ENCODE peak calls at places on chromosome 20, in four cellular contexts. One of them, this sample, is unnamed.

GRCh38 chr20:48075591-48076174 is 290.4 kb upstream of the SULF2 start:
- DNase-seq in IMR-90: no peak
- DNase-seq in H9: no peak
- DNase-seq in mesendoderm: no peak
- DNase-seq in this sample: no peak

GRCh38 chr20:57435498-57436222 is 44.5 kb downstream of the RBM38 start:
- DNase-seq in IMR-90: no peak
- DNase-seq in H9: peak
- DNase-seq in mesendoderm: peak
- DNase-seq in this sample: no peak

GRCh38 chr20:4569092-4569491 is 152.6 kb upstream of the PRND start:
- DNase-seq in H9: no peak
- DNase-seq in IMR-90: no peak
- DNase-seq in mesendoderm: no peak
- DNase-seq in this sample: peak

GRCh38 chr20:24763386-24764026 is 185.6 kb upstream of the CST7 start:
- DNase-seq in H9: peak
- DNase-seq in mesendoderm: no peak
- DNase-seq in IMR-90: no peak
- DNase-seq in this sample: no peak

GRCh38 chr20:22590662-22591061 is 6.3 kb upstream of the FOXA2 start:
- DNase-seq in IMR-90: no peak
- DNase-seq in mesendoderm: peak
- DNase-seq in H9: peak
- DNase-seq in this sample: no peak

GRCh38 chr20:58142843-58143185 is 85.6 kb downstream of the ANKRD60 start:
- DNase-seq in H9: peak
- DNase-seq in mesendoderm: no peak
- DNase-seq in IMR-90: no peak
- DNase-seq in this sample: no peak

GRCh38 chr20:15909995-15910394 is 663.3 kb downstream of the KIF16B start:
- DNase-seq in mesendoderm: no peak
- DNase-seq in IMR-90: no peak
- DNase-seq in H9: no peak
- DNase-seq in this sample: no peak

GRCh38 chr20:47493954-47494293 is 7.8 kb upstream of the NCOA3 start:
- DNase-seq in H9: no peak
- DNase-seq in IMR-90: no peak
- DNase-seq in mesendoderm: peak
- DNase-seq in this sample: no peak

GRCh38 chr20:472889-473292 is 10.6 kb upstream of the TBC1D20 start:
- DNase-seq in mesendoderm: no peak
- DNase-seq in IMR-90: no peak
- DNase-seq in H9: no peak
- DNase-seq in this sample: no peak

GRCh38 chr20:59723607-59724456 is 119.5 kb downstream of the PHACTR3 start:
- DNase-seq in IMR-90: no peak
- DNase-seq in H9: no peak
- DNase-seq in mesendoderm: peak
- DNase-seq in this sample: no peak

GRCh38 chr20:22352019-22352418 is 232.4 kb downstream of the FOXA2 start:
- DNase-seq in H9: no peak
- DNase-seq in IMR-90: no peak
- DNase-seq in mesendoderm: no peak
- DNase-seq in this sample: no peak

GRCh38 chr20:56395166-56395565 is 2.7 kb downstream of the CSTF1 start:
- DNase-seq in IMR-90: no peak
- DNase-seq in mesendoderm: no peak
- DNase-seq in H9: no peak
- DNase-seq in this sample: no peak

GRCh38 chr20:2690718-2691117 is 1.9 kb upstream of the EBF4 start:
- DNase-seq in mesendoderm: no peak
- DNase-seq in H9: no peak
- DNase-seq in IMR-90: no peak
- DNase-seq in this sample: no peak

GRCh38 chr20:57397004-57397692 is 6.0 kb downstream of the RBM38 start:
- DNase-seq in mesendoderm: no peak
- DNase-seq in H9: no peak
- DNase-seq in IMR-90: no peak
- DNase-seq in this sample: no peak

GRCh38 chr20:8853805-8854338 is 215.0 kb upstream of the PLCB4 start:
- DNase-seq in mesendoderm: peak
- DNase-seq in IMR-90: peak
- DNase-seq in H9: peak
- DNase-seq in this sample: no peak

GRCh38 chr20:48070961-48071645 is 285.8 kb upstream of the SULF2 start:
- DNase-seq in mesendoderm: no peak
- DNase-seq in IMR-90: no peak
- DNase-seq in H9: no peak
- DNase-seq in this sample: no peak

GRCh38 chr20:35116258-35116657 is 23.7 kb upstream of the TRPC4AP start:
- DNase-seq in IMR-90: no peak
- DNase-seq in mesendoderm: no peak
- DNase-seq in H9: no peak
- DNase-seq in this sample: no peak
- H4K5ac ChIP-seq in IMR-90: peak
- H4K5ac ChIP-seq in mesendoderm: no peak
- H4K5ac ChIP-seq in H9: no peak
- H4K5ac ChIP-seq in this sample: no peak

GRCh38 chr20:11144114-11144513 is 470.3 kb upstream of the JAG1 start:
- DNase-seq in H9: no peak
- DNase-seq in mesendoderm: no peak
- DNase-seq in IMR-90: peak
- DNase-seq in this sample: no peak
- H4K5ac ChIP-seq in H9: no peak
- H4K5ac ChIP-seq in mesendoderm: no peak
- H4K5ac ChIP-seq in IMR-90: no peak
- H4K5ac ChIP-seq in this sample: no peak

DNA sequence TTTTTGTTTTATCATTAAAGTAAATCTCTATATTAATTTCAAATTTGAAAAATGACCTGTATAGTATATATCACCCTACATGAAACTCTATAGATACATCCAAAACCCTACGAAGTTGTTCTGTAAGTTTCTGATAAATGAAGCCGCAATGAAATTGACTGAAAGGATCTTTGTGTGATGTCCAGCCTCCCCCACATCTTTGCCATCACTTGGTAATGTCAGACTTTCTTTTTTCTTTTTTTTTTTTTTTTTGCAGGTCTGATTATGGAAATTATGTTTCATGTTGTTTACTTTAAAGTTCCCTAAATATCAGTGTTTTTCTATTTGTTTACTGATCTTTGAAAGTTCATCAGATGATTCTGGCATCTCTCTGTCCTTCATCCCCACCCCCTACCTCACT is 155.6 kb upstream of the CDH4 start:
- DNase-seq in mesendoderm: no peak
- DNase-seq in IMR-90: no peak
- DNase-seq in H9: no peak
- DNase-seq in this sample: no peak
- H4K5ac ChIP-seq in mesendoderm: no peak
- H4K5ac ChIP-seq in IMR-90: no peak
- H4K5ac ChIP-seq in H9: no peak
- H4K5ac ChIP-seq in this sample: no peak

DNA sequence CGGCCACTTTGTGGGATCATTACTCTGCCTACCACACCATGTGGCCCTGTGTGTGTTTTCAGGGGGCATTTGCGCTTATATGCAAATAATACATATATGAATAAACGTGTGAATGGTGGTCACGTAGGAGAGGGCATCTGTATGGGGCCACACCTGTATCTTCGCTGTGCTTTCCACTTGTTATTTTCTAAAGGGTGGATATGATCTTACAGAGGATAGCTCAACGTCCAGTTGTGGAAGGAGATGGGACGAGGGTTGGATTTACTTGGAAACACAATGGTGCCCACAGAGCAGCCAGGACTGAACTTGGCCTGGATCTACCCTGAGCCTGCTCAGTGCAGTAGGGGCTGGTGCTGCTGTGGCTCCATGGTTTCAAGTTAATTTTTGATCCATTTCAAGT is 93.3 kb downstream of the YTHDF1 start:
- DNase-seq in H9: no peak
- DNase-seq in IMR-90: no peak
- DNase-seq in mesendoderm: no peak
- DNase-seq in this sample: no peak
- H4K5ac ChIP-seq in H9: no peak
- H4K5ac ChIP-seq in IMR-90: no peak
- H4K5ac ChIP-seq in mesendoderm: no peak
- H4K5ac ChIP-seq in this sample: no peak

GRCh38 chr20:18156045-18156444 is 18.4 kb downstream of the KAT14 start:
- DNase-seq in IMR-90: no peak
- DNase-seq in mesendoderm: no peak
- DNase-seq in H9: no peak
- DNase-seq in this sample: no peak
- H4K5ac ChIP-seq in IMR-90: no peak
- H4K5ac ChIP-seq in mesendoderm: no peak
- H4K5ac ChIP-seq in H9: no peak
- H4K5ac ChIP-seq in this sample: no peak

GRCh38 chr20:37454636-37455035 is 66.4 kb upstream of the NNAT start:
- DNase-seq in IMR-90: no peak
- DNase-seq in mesendoderm: no peak
- DNase-seq in H9: no peak
- DNase-seq in this sample: no peak

GRCh38 chr20:37456948-37457347 is 64.1 kb upstream of the NNAT start:
- DNase-seq in H9: no peak
- DNase-seq in mesendoderm: no peak
- DNase-seq in IMR-90: no peak
- DNase-seq in this sample: no peak

GRCh38 chr20:37457928-37458327 is 63.1 kb upstream of the NNAT start:
- DNase-seq in mesendoderm: no peak
- DNase-seq in H9: no peak
- DNase-seq in IMR-90: no peak
- DNase-seq in this sample: no peak

GRCh38 chr20:37453836-37454235 is 67.2 kb upstream of the NNAT start:
- DNase-seq in H9: no peak
- DNase-seq in mesendoderm: no peak
- DNase-seq in IMR-90: no peak
- DNase-seq in this sample: no peak

DNA sequence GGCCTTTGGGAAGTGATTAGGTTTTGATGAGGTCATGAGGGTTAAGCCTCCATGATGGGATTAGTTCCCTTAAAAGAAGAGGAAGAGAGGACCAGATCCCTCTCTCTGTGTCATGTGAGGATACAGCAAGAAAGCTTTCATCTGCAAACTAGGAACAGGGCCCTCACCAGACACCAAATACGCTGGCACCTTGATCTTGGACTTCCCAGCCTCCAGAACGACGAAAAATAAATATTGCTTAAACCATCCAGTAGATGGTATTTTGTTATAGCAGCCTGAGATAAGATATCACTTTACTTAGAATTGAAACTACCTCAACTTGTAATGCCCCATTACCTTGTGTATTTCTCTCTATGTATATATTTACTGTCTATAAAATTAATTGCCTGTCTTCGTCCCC is 65.4 kb upstream of the NNAT start:
- DNase-seq in mesendoderm: no peak
- DNase-seq in IMR-90: no peak
- DNase-seq in H9: no peak
- DNase-seq in this sample: no peak
- H4K5ac ChIP-seq in mesendoderm: no peak
- H4K5ac ChIP-seq in IMR-90: no peak
- H4K5ac ChIP-seq in H9: no peak
- H4K5ac ChIP-seq in this sample: no peak

GRCh38 chr20:63196756-63197470 is 19.0 kb downstream of the YTHDF1 start:
- DNase-seq in mesendoderm: no peak
- DNase-seq in H9: no peak
- DNase-seq in IMR-90: no peak
- DNase-seq in this sample: no peak

GRCh38 chr20:63202811-63203526 is 13.0 kb downstream of the YTHDF1 start:
- DNase-seq in mesendoderm: no peak
- DNase-seq in H9: no peak
- DNase-seq in IMR-90: no peak
- DNase-seq in this sample: no peak

GRCh38 chr20:63194007-63194820 is 21.7 kb downstream of the YTHDF1 start:
- DNase-seq in H9: no peak
- DNase-seq in IMR-90: no peak
- DNase-seq in mesendoderm: peak
- DNase-seq in this sample: no peak

GRCh38 chr20:63202021-63202420 is 13.9 kb downstream of the YTHDF1 start:
- DNase-seq in IMR-90: no peak
- DNase-seq in H9: no peak
- DNase-seq in mesendoderm: no peak
- DNase-seq in this sample: no peak

DNA sequence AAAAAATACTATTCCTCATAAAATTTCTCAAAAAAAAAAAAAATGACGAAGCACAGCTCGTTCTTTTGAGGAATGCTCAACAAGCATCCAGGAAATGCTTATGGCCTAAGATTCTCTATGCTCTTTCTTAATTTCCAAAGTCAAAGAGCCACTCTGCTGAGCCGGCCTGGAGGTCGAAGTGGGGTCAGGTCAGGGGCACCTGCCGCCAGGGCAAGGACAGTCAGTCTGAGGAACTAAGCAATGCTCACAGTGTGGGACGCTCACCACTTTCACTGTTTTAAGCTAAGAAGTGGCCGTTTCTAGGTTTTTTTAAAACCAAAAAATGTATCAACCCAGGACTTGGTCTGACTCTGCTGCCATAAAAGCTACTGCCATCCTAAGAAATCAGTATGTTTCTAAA is 17.3 kb downstream of the YTHDF1 start:
- DNase-seq in mesendoderm: no peak
- DNase-seq in H9: no peak
- DNase-seq in IMR-90: no peak
- DNase-seq in this sample: no peak
- H4K5ac ChIP-seq in mesendoderm: no peak
- H4K5ac ChIP-seq in H9: no peak
- H4K5ac ChIP-seq in IMR-90: no peak
- H4K5ac ChIP-seq in this sample: no peak

DNA sequence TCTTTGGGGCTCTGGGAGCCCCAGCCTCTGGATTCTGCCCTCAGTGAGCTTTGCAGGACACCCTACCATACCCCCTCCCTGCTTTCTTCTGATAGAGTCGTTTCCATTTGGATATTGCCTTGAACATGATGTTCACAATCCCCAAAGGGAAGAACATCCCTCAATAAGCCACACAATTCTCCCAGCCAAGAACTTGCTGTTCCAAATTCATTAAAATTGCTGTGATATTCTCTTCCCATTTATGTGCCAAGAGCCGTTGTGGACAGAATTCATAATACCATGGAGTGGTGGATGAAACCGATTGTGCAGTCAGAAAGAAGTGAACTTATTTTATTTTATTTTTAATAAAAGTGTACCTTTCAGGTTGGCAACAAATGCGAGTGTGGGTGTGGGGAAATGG is 95.8 kb downstream of the DHX35 start:
- DNase-seq in mesendoderm: no peak
- DNase-seq in H9: no peak
- DNase-seq in IMR-90: no peak
- DNase-seq in this sample: no peak
- H4K5ac ChIP-seq in mesendoderm: no peak
- H4K5ac ChIP-seq in H9: no peak
- H4K5ac ChIP-seq in IMR-90: no peak
- H4K5ac ChIP-seq in this sample: no peak

GRCh38 chr20:49877254-49877990 is 37.9 kb downstream of the SPATA2 start:
- DNase-seq in IMR-90: no peak
- DNase-seq in H9: no peak
- DNase-seq in mesendoderm: peak
- DNase-seq in this sample: no peak

GRCh38 chr20:49871391-49871948 is 43.9 kb downstream of the SPATA2 start:
- DNase-seq in mesendoderm: no peak
- DNase-seq in IMR-90: no peak
- DNase-seq in H9: no peak
- DNase-seq in this sample: no peak

GRCh38 chr20:49878977-49879376 is 36.4 kb downstream of the SPATA2 start:
- DNase-seq in mesendoderm: no peak
- DNase-seq in IMR-90: no peak
- DNase-seq in H9: no peak
- DNase-seq in this sample: no peak

GRCh38 chr20:49872056-49872455 is 43.3 kb downstream of the SPATA2 start:
- DNase-seq in H9: no peak
- DNase-seq in mesendoderm: peak
- DNase-seq in IMR-90: no peak
- DNase-seq in this sample: no peak

GRCh38 chr20:49874601-49875116 is 40.7 kb downstream of the SPATA2 start:
- DNase-seq in IMR-90: no peak
- DNase-seq in H9: no peak
- DNase-seq in mesendoderm: no peak
- DNase-seq in this sample: no peak
- H4K5ac ChIP-seq in IMR-90: no peak
- H4K5ac ChIP-seq in H9: no peak
- H4K5ac ChIP-seq in mesendoderm: no peak
- H4K5ac ChIP-seq in this sample: no peak

This sample was measured in H1.